ENCODE peak calls at places on chromosome 13, in seven cellular contexts. O is hypothalamus, V is germinal center, Z is left ventricle myocardium inferior, X is type B pancreatic cell, Q is anterior cingulate cortex, I is GM13977. T is an unnamed sample.

GRCh38 chr13:113848431-113849260 is 15.2 kb downstream of the GAS6 start:
- DNase-seq in X (peak; percentile 31), I (no peak), Q (no peak), O (no peak), V (no peak), Z (no peak), T (no peak)

GRCh38 chr13:48646791-48647190 is 6.9 kb upstream of the CYSLTR2 start:
- DNase-seq in Q (no peak), X (no peak), O (no peak), I (no peak), Z (no peak), V (no peak), T (no peak)

GRCh38 chr13:100363351-100363750 is 225.2 kb downstream of the GGACT start:
- DNase-seq in O (no peak), X (no peak), Z (no peak), Q (no peak), I (no peak), V (no peak), T (no peak)

GRCh38 chr13:103694033-103694432 is 627.8 kb upstream of the SLC10A2 start:
- DNase-seq in Q (no peak), V (no peak), O (no peak), Z (no peak), I (no peak), X (no peak), T (no peak)

GRCh38 chr13:110015253-110015652 is 228.9 kb upstream of the IRS2 start:
- DNase-seq in Z (peak; percentile 20), I (no peak), X (no peak), O (no peak), Q (no peak), V (no peak), T (no peak)

GRCh38 chr13:20772401-20773131 is 1.2 kb downstream of the EEF1AKMT1 start:
- DNase-seq in Z (no peak), X (no peak), Q (no peak), O (no peak), I (no peak), V (no peak), T (no peak)

GRCh38 chr13:70723732-70724131 is 615.5 kb upstream of the KLHL1 start:
- DNase-seq in V (no peak), I (no peak), O (no peak), Z (no peak), Q (no peak), X (no peak), T (no peak)

GRCh38 chr13:27830010-27830409 is 37.7 kb downstream of the GSX1 start:
- DNase-seq in V (peak; percentile 80), I (peak; percentile 82), X (peak; percentile 79), Q (no peak), O (no peak), Z (peak; percentile 38), T (peak; percentile 30)

GRCh38 chr13:98751397-98752110 is 918 bp downstream of the SLC15A1 start:
- DNase-seq in Q (no peak), I (no peak), V (no peak), X (no peak), Z (no peak), O (no peak), T (no peak)

GRCh38 chr13:61084983-61085382 is 330.7 kb downstream of the PCDH20 start:
- DNase-seq in X (no peak), Q (no peak), V (no peak), Z (no peak), O (no peak), I (no peak), T (no peak)